ENCODE peak calls at places on chromosomes 1 and 21, in nine cellular contexts. S, X, A, D, L, J, P, H and N are unnamed samples. For H3K4me1, the result is how much of the 10 kb centered on the place peaks cover.

GRCh38 chr1:52364235-52364839 is 1.7 kb downstream of the CC2D1B start:
- DNase-seq in X (peak), D (no peak), H (no peak), S (no peak), J (no peak), A (no peak), L (no peak), P (no peak), N (no peak)

GRCh38 chr1:203791498-203791897 is 3.9 kb upstream of the ZBED6 start:
- DNase-seq in L (no peak), H (no peak), X (no peak), P (no peak), S (no peak), J (no peak), D (no peak), A (no peak), N (no peak)

GRCh38 chr21:31425158-31425557 is 81.1 kb upstream of the TIAM1 start:
- DNase-seq in A (no peak), L (no peak), P (no peak), S (no peak), J (no peak), X (no peak), H (no peak), D (no peak), N (no peak)

GRCh38 chr1:198168180-198168579 is 11.4 kb downstream of the NEK7 start:
- DNase-seq in A (no peak), D (no peak), P (peak), L (no peak), H (no peak), J (no peak), S (no peak), X (no peak), N (no peak)

GRCh38 chr1:25819496-25820246 is at the start of gene MTFR1L:
- DNase-seq in X (peak), P (peak), J (peak), S (peak), A (peak), D (peak), H (peak), L (peak), N (peak)

GRCh38 chr1:160399544-160400283 is 650 bp upstream of the VANGL2 start:
- DNase-seq in X (no peak), L (no peak), P (no peak), S (no peak), J (no peak), H (no peak), A (no peak), D (no peak), N (no peak)

GRCh38 chr1:16246961-16247360 is 10.0 kb upstream of the CPLANE2 start:
- DNase-seq in S (no peak), D (no peak), A (no peak), H (no peak), L (no peak), P (no peak), X (no peak), J (no peak), N (no peak)

GRCh38 chr1:115224636-115225035 is 113.4 kb downstream of the NGF start:
- DNase-seq in P (no peak), X (no peak), S (no peak), L (no peak), H (no peak), J (no peak), A (no peak), D (no peak), N (no peak)

GRCh38 chr1:150516616-150517015 is 1.1 kb downstream of the FALEC start:
- DNase-seq in S (no peak), A (peak), L (no peak), J (no peak), D (no peak), X (no peak), P (no peak), H (no peak), N (no peak)

GRCh38 chr1:159067699-159068621 is 8.6 kb downstream of the AIM2 start:
- DNase-seq in H (no peak), J (no peak), D (no peak), X (no peak), A (peak), S (no peak), P (no peak), L (no peak), N (no peak)

GRCh38 chr1:159068877-159069276 is 7.7 kb downstream of the AIM2 start:
- DNase-seq in S (no peak), D (no peak), H (no peak), J (no peak), P (peak), L (no peak), A (no peak), X (no peak), N (no peak)

GRCh38 chr1:159076753-159077656 is at the start of gene AIM2:
- DNase-seq in H (no peak), X (no peak), P (no peak), L (no peak), S (no peak), D (peak), A (no peak), J (no peak), N (peak)

GRCh38 chr1:159076438-159076752 is 171 bp downstream of the AIM2 start:
- DNase-seq in L (no peak), X (no peak), J (no peak), S (no peak), A (no peak), P (no peak), H (no peak), D (no peak), N (no peak)

GRCh38 chr1:159071970-159072582 is 4.5 kb downstream of the AIM2 start:
- DNase-seq in P (peak), S (no peak), D (peak), H (no peak), A (peak), X (no peak), L (no peak), J (no peak), N (no peak)
- H3K27ac ChIP-seq in P (no peak), S (no peak), D (no peak), H (no peak), A (no peak), X (no peak), L (no peak), J (no peak), N (no peak)

GRCh38 chr1:35500439-35500838 is 56.8 kb downstream of the KIAA0319L start:
- DNase-seq in H (no peak), X (no peak), A (no peak), P (no peak), S (no peak), J (no peak), L (no peak), D (no peak), N (no peak)
- TF ChIP-seq POLR2A in H (no peak), X (no peak), A (no peak), P (no peak), S (no peak), J (no peak), L (no peak), D (no peak), N (no peak)

DNA sequence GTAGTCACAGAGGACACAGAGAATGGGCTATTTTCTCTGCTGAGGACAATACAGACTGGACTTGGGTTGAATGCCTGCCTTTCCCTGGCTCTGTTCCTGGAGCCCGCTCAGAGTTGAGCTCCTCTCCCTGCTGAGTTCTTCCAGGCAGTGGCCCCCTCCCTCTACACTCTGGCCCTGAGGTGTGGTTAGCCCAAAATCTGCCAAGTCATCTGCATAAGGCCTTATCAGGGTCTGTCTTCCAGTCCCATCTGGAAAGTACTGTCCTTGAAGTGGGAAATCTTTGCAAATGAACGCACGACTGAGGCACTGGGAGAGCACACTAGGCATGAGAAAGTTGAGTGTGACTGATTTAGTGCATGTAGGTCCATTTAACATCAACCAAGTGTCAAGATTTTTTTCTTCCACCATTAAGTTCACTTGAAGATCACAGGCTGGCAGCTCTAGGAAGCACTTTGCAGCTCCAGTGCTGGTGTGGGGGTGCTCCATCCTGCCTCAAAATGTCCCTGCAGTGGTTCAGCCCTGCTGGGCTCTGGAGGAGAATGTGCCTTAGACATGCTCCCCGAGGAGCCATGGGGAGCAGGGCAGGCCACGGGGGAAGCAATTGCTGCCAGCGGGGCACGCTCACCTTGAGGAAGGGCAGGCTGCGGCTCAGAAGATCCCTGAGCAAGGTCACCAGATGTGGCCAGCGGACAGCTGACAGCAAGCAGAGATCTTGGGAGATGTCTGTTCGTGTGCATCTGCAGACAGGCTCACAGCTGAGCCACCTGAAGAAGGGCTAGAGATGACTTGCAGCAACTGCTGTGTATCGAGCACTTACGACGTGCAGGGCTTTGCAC is 41.5 kb downstream of the IER5 start:
- DNase-seq in H (no peak), X (no peak), J (no peak), S (no peak), P (no peak), D (peak), L (no peak), A (no peak), N (no peak)
- H3K4me1 ChIP-seq in H (under half), X (under half), J (under half), S (under half), P (under half), D (half or more), L (under half), A (under half), N (under half)

GRCh38 chr1:32773018-32773763 is 44.0 kb downstream of the YARS1 start:
- DNase-seq in S (peak), A (peak), D (peak), X (peak), H (peak), L (peak), J (peak), P (peak), N (peak)

GRCh38 chr1:32774950-32775634 is 42.1 kb downstream of the YARS1 start:
- DNase-seq in S (no peak), X (no peak), L (no peak), D (no peak), J (no peak), H (peak), A (peak), P (peak), N (no peak)

GRCh38 chr1:32774464-32774808 is 42.7 kb downstream of the YARS1 start:
- DNase-seq in J (no peak), A (no peak), X (no peak), L (no peak), D (no peak), H (no peak), P (no peak), S (no peak), N (no peak)

GRCh38 chr1:32772281-32773017 is 44.7 kb downstream of the YARS1 start:
- DNase-seq in D (no peak), P (no peak), A (no peak), X (no peak), S (no peak), H (no peak), L (no peak), J (no peak), N (no peak)

DNA sequence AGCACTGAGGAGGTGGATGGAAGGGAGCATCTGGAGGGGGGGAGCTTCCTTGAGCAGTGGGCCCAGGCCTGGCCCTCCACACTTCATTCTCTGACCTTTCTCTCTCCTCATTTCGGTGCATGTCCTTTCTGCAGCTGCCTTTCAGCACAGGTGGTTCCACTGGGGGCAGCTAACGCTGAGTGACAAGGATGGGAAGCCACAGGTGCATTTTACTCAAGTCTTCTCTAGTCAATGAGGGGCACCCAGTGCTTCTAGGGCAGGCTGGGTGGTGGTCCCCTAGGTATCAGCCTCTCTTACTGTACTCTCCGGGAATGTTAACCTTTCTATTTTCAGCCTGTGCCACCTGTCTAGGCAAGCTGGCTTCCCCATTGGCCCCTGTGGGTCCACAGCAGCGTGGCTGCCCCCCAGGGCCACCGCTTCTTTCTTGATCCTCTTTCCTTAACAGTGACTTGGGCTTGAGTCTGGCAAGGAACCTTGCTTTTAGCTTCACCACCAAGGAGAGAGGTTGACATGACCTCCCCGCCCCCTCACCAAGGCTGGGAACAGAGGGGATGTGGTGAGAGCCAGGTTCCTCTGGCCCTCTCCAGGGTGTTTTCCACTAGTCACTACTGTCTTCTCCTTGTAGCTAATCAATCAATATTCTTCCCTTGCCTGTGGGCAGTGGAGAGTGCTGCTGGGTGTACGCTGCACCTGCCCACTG is 43.2 kb downstream of the YARS1 start:
- DNase-seq in S (no peak), X (no peak), L (no peak), D (no peak), A (no peak), H (no peak), P (no peak), J (no peak), N (peak)
- H3K27ac ChIP-seq in S (no peak), X (no peak), L (peak), D (no peak), A (no peak), H (peak), P (no peak), J (no peak), N (no peak)

GRCh38 chr1:14242870-14243269 is 355.6 kb upstream of the KAZN start:
- DNase-seq in X (no peak), S (no peak), H (no peak), L (no peak), A (no peak), P (no peak), J (no peak), D (no peak), N (no peak)

GRCh38 chr1:14238472-14239059 is 359.9 kb upstream of the KAZN start:
- DNase-seq in S (peak), L (no peak), D (no peak), J (peak), H (peak), A (no peak), X (no peak), P (no peak), N (no peak)

GRCh38 chr1:14242145-14242544 is 356.3 kb upstream of the KAZN start:
- DNase-seq in X (no peak), A (no peak), D (no peak), L (no peak), P (no peak), H (no peak), S (peak), J (no peak), N (no peak)

GRCh38 chr1:14240265-14240664 is 358.2 kb upstream of the KAZN start:
- DNase-seq in L (no peak), S (no peak), X (no peak), P (no peak), D (no peak), A (no peak), J (no peak), H (no peak), N (no peak)
- TF ChIP-seq POLR2A in L (no peak), S (no peak), X (no peak), P (no peak), D (no peak), A (no peak), J (no peak), H (no peak), N (no peak)

DNA sequence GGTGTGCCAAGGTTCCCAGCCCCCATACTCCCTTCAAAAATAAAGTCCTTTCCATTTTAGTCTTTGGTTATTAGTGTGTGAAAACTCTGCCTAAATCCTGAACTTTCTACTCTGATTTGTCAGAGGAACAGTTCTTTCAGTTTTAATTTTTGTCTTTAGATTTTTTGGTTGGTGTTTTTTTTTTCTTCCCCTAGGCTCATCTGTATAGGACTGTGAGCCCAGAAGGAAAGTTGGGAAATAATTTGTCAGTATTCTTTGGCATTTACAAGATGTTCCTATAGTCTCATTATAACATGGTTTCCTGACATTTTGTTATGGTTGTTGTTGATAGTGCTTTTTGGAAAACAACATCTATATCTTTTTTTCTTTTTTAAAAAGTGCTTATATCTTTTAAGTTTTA is 38.0 kb downstream of the LAMC1 start:
- DNase-seq in X (no peak), P (no peak), H (no peak), J (no peak), D (no peak), L (no peak), A (no peak), S (no peak), N (no peak)
- H3K4me1 ChIP-seq in X (under half), P (under half), H (under half), J (half or more), D (under half), L (under half), A (under half), S (under half), N (under half)

DNA sequence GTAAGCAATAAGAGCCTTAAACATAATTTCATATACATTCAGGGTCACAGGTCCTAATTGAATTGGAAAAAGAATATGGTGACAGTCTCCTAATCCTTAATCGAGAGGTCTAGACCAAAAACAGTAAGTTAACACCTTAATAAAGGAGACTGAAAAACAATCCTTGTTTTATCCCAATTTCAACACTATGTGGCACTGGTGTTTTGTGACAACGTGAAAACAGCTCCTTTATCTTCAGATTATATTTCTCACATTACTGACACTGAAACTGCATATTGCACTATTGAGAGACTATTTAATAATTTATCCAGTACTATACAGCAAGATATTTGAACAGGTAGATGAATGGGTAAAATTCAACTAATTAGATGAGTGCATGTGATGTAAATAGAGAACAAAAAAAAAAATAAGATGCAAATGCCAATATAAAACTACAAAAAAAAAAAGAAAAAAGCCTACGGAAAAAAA is 34.1 kb downstream of the TP53BP2 start:
- DNase-seq in H (no peak), S (no peak), P (peak), A (peak), L (no peak), D (no peak), X (no peak), J (no peak), N (no peak)
- H3K27ac ChIP-seq in H (no peak), S (no peak), P (no peak), A (no peak), L (no peak), D (no peak), X (no peak), J (no peak), N (no peak)

DNA sequence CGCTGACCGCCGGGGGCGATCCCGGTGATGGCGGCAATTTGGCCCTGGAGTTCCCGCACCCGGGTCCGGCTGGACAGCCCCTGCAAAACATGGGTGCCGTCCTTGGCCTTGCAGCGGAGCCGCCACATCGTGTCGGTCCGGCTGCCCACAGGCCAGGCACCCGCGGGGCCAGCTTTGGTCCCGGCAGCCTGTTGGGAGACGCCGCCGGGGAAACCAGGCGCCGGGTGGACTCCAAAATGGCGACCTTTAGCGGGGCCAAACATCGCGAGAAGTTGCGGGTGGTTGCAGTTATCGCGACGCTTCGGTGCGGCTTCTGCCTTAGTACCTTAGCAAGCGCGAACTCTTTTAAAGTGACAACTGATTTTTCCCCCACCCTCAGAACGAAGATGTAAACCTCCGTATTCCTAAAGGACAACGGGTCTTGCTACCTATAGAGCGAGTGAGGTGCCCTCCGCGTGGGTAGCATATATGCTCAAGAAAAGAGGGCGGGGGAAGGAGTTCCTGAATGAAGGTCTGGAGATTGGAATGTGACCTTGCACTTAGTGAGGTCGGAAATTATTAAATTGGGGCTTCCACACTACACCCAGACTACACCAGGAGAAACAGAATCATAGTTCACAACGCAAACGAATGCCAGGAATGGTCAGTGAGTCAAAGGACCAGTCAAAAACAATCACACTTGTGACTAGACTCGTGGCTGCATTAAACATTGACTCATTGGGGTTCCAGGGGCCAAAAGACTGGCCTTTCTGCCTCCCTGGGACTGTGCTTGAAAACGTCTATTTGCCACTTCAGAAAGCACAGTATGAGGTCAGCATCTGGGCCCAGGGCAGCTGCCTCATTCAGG is at the start of gene YOD1:
- DNase-seq in H (peak), L (peak), J (peak), P (peak), X (peak), A (peak), D (peak), S (peak), N (peak)
- TF ChIP-seq POLR2A in H (peak), L (no peak), J (peak), P (peak), X (no peak), A (peak), D (peak), S (peak), N (no peak)

GRCh38 chr1:45216200-45216541 is 9.8 kb upstream of the ZSWIM5 start:
- DNase-seq in J (no peak), L (no peak), X (no peak), S (no peak), H (no peak), P (no peak), D (no peak), A (no peak), N (no peak)
- H3K4me1 ChIP-seq in J (under half), L (under half), X (under half), S (under half), H (under half), P (under half), D (under half), A (under half), N (under half)